ENCODE peak calls at places on chromosome 18, in four cellular contexts. R is H1, F is GM12878, A is HepG2. P is an unnamed sample.

GRCh38 chr18:49767111-49768050 is 46.0 kb downstream of the ACAA2 start:
- DNase-seq in R (no peak), F (no peak), A (no peak), P (no peak)

GRCh38 chr18:58334061-58334460 is 290.0 kb downstream of the NEDD4L start:
- DNase-seq in R (no peak), F (no peak), A (no peak), P (no peak)

GRCh38 chr18:66621816-66622576 is 18.1 kb upstream of the CDH19 start:
- DNase-seq in R (no peak), F (no peak), A (no peak), P (no peak)

GRCh38 chr18:33666915-33667314 is 88.9 kb downstream of the ASXL3 start:
- DNase-seq in R (no peak), F (no peak), A (no peak), P (no peak)

GRCh38 chr18:32576296-32576916 is 105.7 kb upstream of the GAREM1 start:
- DNase-seq in R (no peak), F (no peak), A (peak), P (no peak)

GRCh38 chr18:653512-653911 is 3.9 kb upstream of the TYMS start:
- DNase-seq in R (no peak), F (no peak), A (no peak), P (no peak)

GRCh38 chr18:65754121-65754520 is 3.3 kb downstream of the CDH7 start:
- DNase-seq in R (no peak), F (no peak), A (no peak), P (no peak)

GRCh38 chr18:34153711-34154110 is 71.0 kb downstream of the NOL4 start:
- DNase-seq in R (no peak), F (peak), A (peak), P (no peak)

GRCh38 chr18:80210312-80211083 is 36.8 kb downstream of the PARD6G start:
- DNase-seq in R (no peak), F (no peak), A (peak), P (no peak)

GRCh38 chr18:52287151-52287550 is 52.8 kb upstream of the DCC start:
- DNase-seq in R (no peak), F (no peak), A (no peak), P (no peak)

GRCh38 chr18:52046842-52047241 is 293.2 kb upstream of the DCC start:
- DNase-seq in R (no peak), F (no peak), A (no peak), P (no peak)

GRCh38 chr18:49021433-49022129 is 70.8 kb upstream of the SMAD7 start:
- DNase-seq in R (peak), F (peak), A (peak), P (no peak)

GRCh38 chr18:76697441-76697901 is 124.9 kb upstream of the ZNF236 start:
- DNase-seq in R (no peak), F (no peak), A (no peak), P (no peak)

GRCh38 chr18:7459851-7460774 is 107.0 kb upstream of the PTPRM start:
- DNase-seq in R (no peak), F (no peak), A (peak), P (no peak)

GRCh38 chr18:8654482-8655451 is 45.5 kb downstream of the RAB12 start:
- DNase-seq in R (no peak), F (no peak), A (no peak), P (no peak)

GRCh38 chr18:51006061-51006818 is 23.8 kb upstream of the SMAD4 start:
- DNase-seq in R (no peak), F (no peak), A (no peak), P (no peak)

GRCh38 chr18:74286106-74286856 is 5.5 kb downstream of the CYB5A start:
- DNase-seq in R (no peak), F (no peak), A (no peak), P (no peak)

GRCh38 chr18:70450658-70451253 is 161.9 kb downstream of the SOCS6 start:
- DNase-seq in R (no peak), F (no peak), A (no peak), P (no peak)

GRCh38 chr18:24271381-24272331 is 126.0 kb downstream of the OSBPL1A start:
- DNase-seq in R (peak), F (no peak), A (peak), P (peak)

GRCh38 chr18:61948842-61949438 is 56.1 kb upstream of the RNF152 start:
- DNase-seq in R (no peak), F (no peak), A (no peak), P (no peak)

GRCh38 chr18:74768096-74768495 is 170.4 kb downstream of the ZNF407 start:
- DNase-seq in R (no peak), F (no peak), A (no peak), P (no peak)

GRCh38 chr18:49393011-49393410 is 67.4 kb downstream of the DYM start:
- DNase-seq in R (no peak), F (no peak), A (no peak), P (no peak)

GRCh38 chr18:7370812-7371211 is 139.9 kb downstream of the LRRC30 start:
- DNase-seq in R (no peak), F (no peak), A (no peak), P (no peak)

GRCh38 chr18:3093624-3094354 is 80.8 kb upstream of the LPIN2 start:
- DNase-seq in R (no peak), F (no peak), A (no peak), P (no peak)

GRCh38 chr18:75462178-75462832 is 34.8 kb upstream of the SMIM21 start:
- DNase-seq in R (no peak), F (no peak), A (no peak), P (no peak)

GRCh38 chr18:49041677-49042570 is 91.2 kb upstream of the SMAD7 start:
- DNase-seq in R (no peak), F (no peak), A (peak), P (no peak)

GRCh38 chr18:73235491-73235890 is 367.7 kb upstream of the NETO1 start:
- DNase-seq in R (peak), F (peak), A (peak), P (no peak)

GRCh38 chr18:44586782-44587524 is 93.7 kb upstream of the SETBP1 start:
- DNase-seq in R (no peak), F (no peak), A (no peak), P (no peak)

GRCh38 chr18:39751161-39751560 is 2185.6 kb upstream of the CELF4 start:
- DNase-seq in R (no peak), F (no peak), A (no peak), P (no peak)

GRCh38 chr18:39911716-39912115 is 2043.3 kb upstream of the PIK3C3 start:
- DNase-seq in R (no peak), F (no peak), A (no peak), P (no peak)

GRCh38 chr18:23784811-23785245 is 95.6 kb downstream of the LAMA3 start:
- DNase-seq in R (peak), F (no peak), A (no peak), P (no peak)

GRCh38 chr18:59672125-59672769 is 25.0 kb downstream of the CCBE1 start:
- DNase-seq in R (no peak), F (no peak), A (no peak), P (no peak)

GRCh38 chr18:65620076-65620696 is 130.6 kb upstream of the CDH7 start:
- DNase-seq in R (no peak), F (no peak), A (no peak), P (no peak)

GRCh38 chr18:62778976-62779869 is 63.9 kb downstream of the PHLPP1 start:
- DNase-seq in R (no peak), F (no peak), A (no peak), P (no peak)

GRCh38 chr18:78976697-78977626 is 2.7 kb upstream of the SALL3 start:
- DNase-seq in R (no peak), F (no peak), A (no peak), P (no peak)

GRCh38 chr18:58541137-58541788 is 87.6 kb downstream of the ALPK2 start:
- DNase-seq in R (peak), F (no peak), A (no peak), P (peak)

GRCh38 chr18:63523660-63524059 is 18.5 kb upstream of the SERPINB12 start:
- DNase-seq in R (no peak), F (no peak), A (no peak), P (no peak)

GRCh38 chr18:77711096-77711495 is 461.4 kb downstream of the GALR1 start:
- DNase-seq in R (no peak), F (no peak), A (no peak), P (no peak)

GRCh38 chr18:4108016-4108415 is 347.1 kb downstream of the DLGAP1 start:
- DNase-seq in R (no peak), F (no peak), A (no peak), P (no peak)

GRCh38 chr18:6210349-6211173 is 204.2 kb downstream of the L3MBTL4 start:
- DNase-seq in R (no peak), F (no peak), A (peak), P (no peak)
- TF ChIP-seq SUZ12 in R (no peak), F (no peak), A (no peak), P (no peak)

GRCh38 chr18:22164337-22165048 is 4.9 kb upstream of the GATA6 start:
- DNase-seq in R (no peak), F (no peak), A (no peak), P (no peak)
- H3K9ac ChIP-seq in R (no peak), F (no peak), A (no peak), P (no peak)

GRCh38 chr18:21652073-21652472 is 40.0 kb downstream of the SNRPD1 start:
- DNase-seq in R (no peak), F (no peak), A (no peak), P (no peak)

GRCh38 chr18:21660078-21660477 is 44.5 kb downstream of the ABHD3 start:
- DNase-seq in R (no peak), F (no peak), A (no peak), P (no peak)

DNA sequence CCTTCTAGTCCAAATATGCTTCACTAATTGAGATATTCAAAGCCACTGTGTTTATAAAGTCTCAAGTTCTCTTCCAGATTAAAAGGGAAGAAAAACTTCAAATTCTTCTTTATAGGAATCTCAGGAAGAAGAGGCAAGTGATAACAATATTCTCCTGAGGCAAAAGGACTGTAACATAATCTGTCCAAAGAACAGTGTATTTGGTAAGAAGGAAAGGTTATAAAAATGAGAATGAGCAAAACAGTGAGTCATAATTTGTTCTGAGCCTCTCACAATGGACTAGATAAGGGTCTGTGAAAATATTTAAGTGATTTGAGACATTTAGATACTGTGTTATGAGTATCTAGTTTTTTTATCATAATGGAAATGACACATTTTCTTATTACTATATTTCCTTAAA is 44.3 kb downstream of the SNRPD1 start:
- DNase-seq in R (no peak), F (no peak), A (no peak), P (no peak)
- TF ChIP-seq YY1 in R (no peak), F (no peak), A (no peak), P (no peak)

DNA sequence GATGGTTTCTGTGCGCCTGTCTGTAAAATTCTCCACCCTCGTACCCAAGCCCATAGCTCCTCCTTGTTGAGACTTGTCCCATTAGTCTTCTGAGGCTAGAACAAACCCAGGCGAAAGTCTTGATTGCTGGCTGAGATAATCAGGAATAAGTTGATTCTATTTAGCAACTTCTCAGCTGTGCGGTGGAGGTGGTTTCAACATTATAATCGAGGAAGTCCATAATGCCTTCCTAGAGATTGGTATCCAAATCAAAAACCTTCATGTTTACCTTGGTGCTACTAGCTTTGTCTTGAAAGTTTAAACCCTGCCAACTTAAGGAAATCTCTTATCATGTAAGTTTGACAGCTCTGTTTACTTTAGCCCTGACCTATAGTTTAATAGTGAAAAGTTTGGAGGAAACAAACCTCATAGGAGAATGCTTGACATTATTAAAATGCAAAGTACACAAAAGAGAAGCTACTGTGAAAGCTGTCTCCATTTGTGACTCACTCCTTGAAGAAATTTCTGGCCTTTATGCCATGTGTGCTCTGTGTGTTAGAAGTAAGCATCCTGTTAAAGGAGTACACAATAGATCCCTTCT is 36.6 kb upstream of the DSC1 start:
- DNase-seq in R (no peak), F (no peak), A (no peak), P (no peak)
- TF ChIP-seq SUZ12 in R (no peak), F (no peak), A (no peak), P (no peak)